ENCODE peak calls at places on chromosomes 5 and 9, in six cellular contexts. E, B, J, Z, O and N are unnamed samples.

GRCh38 chr9:7097040-7097715 is 339.4 kb downstream of the KDM4C start:
- DNase-seq in E (no peak), B (no peak), J (no peak), Z (no peak), O (no peak), N (no peak)

GRCh38 chr5:145787507-145787906 is 47.6 kb downstream of the PRELID2 start:
- DNase-seq in E (no peak), B (no peak), J (no peak), Z (no peak), O (no peak), N (no peak)

GRCh38 chr5:20166496-20166895 is 178.5 kb upstream of the CDH18 start:
- DNase-seq in E (no peak), B (no peak), J (no peak), Z (no peak), O (no peak), N (no peak)

GRCh38 chr5:171418982-171419662 is at the start of gene FGF18:
- DNase-seq in E (peak), B (peak), J (no peak), Z (no peak), O (peak), N (peak)

GRCh38 chr9:74330487-74331214 is 166.5 kb upstream of the RORB start:
- DNase-seq in E (no peak), B (no peak), J (no peak), Z (no peak), O (no peak), N (no peak)

GRCh38 chr9:120344230-120344629 is 235.7 kb downstream of the CDK5RAP2 start:
- DNase-seq in E (no peak), B (no peak), J (no peak), Z (no peak), O (no peak), N (no peak)

GRCh38 chr5:151081426-151082273 is 816 bp upstream of the TNIP1 start:
- DNase-seq in E (no peak), B (no peak), J (no peak), Z (no peak), O (no peak), N (no peak)

GRCh38 chr5:35129921-35130485 is 82.3 kb upstream of the AGXT2 start:
- DNase-seq in E (no peak), B (no peak), J (no peak), Z (no peak), O (no peak), N (peak)

DNA sequence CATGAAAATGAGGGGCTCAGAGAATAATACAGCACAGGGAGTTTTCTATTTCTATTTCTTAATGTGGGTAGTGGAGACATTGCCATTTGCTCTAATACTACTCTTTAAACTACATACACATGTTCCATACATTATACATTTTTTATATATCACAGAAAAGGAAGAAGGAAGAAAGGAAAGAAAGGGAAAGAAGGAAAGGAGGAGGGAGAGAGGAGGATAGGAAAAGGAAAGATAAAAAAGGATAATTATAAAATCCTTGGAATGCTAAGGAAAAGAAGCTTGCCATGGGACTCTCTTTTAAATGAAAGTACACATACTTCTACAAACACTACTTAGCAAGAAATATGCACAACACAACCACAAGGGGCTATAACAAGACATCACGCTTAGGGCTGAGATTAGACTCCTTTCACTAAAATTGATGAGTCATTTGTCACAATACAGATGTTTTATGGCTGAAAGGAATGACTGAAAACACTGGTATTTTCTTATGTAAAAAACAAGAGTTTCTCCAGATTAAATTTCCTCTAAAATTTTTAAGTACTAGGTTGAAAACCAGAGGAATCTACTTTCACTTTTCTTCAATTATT is 219.8 kb downstream of the ARL15 start:
- DNase-seq in E (no peak), B (no peak), J (peak), Z (no peak), O (no peak), N (no peak)
- TF ChIP-seq CTCF in E (no peak), B (no peak), J (peak), Z (no peak), O (no peak), N (no peak)

GRCh38 chr9:71634753-71635152 is 133.6 kb downstream of the CEMIP2 start:
- DNase-seq in E (no peak), B (no peak), J (no peak), Z (no peak), O (no peak), N (no peak)
- TF ChIP-seq CTCF in E (no peak), B (no peak), J (no peak), Z (no peak), O (no peak), N (no peak)

DNA sequence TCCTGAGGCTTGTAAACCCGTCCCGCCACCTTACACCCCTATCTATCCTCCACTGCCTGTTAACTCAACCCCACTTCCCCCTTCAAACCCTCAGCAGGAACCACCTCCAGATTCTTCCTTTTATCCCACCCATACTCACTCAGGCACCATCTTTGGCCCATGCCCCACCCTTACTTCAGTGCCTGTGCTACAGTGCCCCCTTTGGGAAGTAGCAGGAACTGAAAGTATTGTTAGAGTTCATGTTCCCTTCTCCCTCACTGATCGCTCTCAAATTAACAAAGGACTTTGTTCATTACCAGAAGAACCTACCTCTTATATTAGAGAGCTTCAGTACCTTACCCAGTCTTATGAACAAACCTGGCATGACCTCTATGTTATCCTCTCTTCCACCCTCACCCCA is 92.2 kb upstream of the MOCS2 start:
- DNase-seq in E (no peak), B (no peak), J (no peak), Z (no peak), O (no peak), N (no peak)
- TF ChIP-seq CTCF in E (no peak), B (no peak), J (no peak), Z (no peak), O (no peak), N (no peak)

DNA sequence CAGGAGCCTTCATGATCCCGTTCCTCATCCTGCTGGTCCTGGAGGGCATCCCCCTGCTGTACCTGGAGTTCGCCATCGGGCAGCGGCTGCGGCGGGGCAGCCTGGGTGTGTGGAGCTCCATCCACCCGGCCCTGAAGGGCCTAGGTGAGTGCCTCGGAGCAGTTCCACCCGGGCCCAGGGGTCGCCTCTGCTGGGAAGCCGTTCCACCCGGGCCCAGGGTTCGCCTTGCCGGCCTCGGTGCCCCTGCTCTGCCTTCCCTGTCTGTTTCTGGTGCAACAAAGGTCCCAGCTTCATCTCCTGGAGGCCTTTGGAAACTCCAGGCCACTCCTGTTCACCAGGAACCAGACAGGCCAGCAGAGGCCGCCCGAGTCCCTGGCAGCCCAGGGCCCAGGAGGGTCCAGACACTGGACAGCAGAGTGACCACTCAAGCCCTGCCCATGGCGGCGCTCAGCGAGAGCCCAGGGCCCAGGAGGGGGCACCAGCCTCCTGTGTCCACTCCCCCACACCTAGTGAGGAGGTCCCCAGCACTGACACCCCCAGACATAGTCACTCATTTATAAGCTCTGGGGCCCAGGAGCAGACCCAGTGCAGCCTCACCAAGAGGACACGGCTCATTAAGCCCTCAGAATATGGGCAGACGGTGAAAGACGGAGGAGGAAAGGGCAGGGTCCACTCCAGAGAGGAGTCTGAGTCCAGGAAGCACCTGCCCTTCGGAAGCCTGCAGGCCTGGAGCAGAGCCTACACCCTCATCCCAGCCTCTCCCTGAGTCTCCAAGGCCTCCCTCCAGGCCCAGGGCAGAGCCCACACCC is 7.6 kb downstream of the SLC6A19 start:
- DNase-seq in E (no peak), B (no peak), J (no peak), Z (no peak), O (no peak), N (peak)
- TF ChIP-seq CTCF in E (no peak), B (no peak), J (peak), Z (no peak), O (peak), N (peak)

DNA sequence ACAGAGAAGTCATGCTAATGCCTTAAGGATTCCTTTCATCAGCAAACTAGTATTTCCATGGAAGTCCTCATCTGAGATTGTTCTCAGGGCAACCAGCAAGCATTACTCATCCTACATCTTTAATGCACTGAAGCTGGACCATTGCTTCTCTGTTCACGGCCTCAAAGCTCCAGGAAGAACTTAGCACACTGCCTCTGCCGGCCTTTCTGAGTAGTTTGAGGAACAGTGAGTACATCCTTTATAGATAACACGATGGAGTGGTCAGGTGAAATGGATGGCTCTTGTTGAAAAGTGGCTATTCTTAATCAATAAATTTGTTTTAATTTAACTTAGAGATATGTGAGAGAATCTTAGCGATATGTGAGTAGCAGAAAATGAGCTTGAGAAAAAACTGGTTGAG is 35.8 kb downstream of the MEGF10 start:
- DNase-seq in E (no peak), B (no peak), J (no peak), Z (no peak), O (no peak), N (no peak)
- TF ChIP-seq CTCF in E (no peak), B (no peak), J (no peak), Z (no peak), O (no peak), N (no peak)

GRCh38 chr9:113355197-113355596 is 5.9 kb downstream of the BSPRY start:
- DNase-seq in E (no peak), B (no peak), J (no peak), Z (no peak), O (no peak), N (no peak)
- TF ChIP-seq CTCF in E (no peak), B (no peak), J (no peak), Z (no peak), O (no peak), N (no peak)

DNA sequence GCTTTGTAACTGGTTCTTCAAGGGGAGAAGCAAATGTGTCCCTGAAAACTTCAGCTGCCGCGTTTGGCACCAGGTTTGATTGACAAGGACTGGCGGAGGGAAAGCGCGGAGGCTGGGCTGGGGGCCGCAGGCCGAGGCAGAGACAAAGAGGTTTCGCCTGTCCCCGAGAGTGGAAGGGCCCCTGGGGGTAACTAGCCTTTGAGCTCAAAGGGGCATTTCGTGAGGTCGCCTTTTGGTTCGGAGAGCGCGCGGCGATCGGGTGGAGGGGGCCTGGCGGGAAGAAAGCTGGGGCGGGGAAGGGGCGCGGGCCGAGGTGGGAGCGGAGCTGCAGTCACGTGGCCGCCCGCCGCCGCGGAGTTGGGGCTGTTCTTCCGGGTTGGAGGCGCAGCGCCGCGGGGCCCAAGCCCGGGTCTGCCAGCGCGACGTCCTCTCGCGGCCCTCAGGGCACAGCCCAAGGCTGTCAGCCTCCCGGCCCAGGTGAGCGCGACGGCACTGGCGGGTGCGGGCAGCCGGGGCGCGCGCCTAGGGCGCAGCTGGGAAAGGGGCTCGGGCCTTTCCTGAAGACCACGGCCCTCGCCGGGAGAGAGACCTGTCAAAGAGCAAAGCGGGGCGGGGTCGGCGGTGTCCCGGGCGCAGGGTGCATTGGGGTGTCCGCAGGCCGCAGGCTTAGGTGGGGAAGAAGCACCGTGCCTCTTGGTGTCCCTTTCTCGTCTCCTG is at the start of gene NNT:
- DNase-seq in E (peak), B (peak), J (no peak), Z (peak), O (peak), N (peak)
- TF ChIP-seq CTCF in E (no peak), B (no peak), J (no peak), Z (no peak), O (no peak), N (no peak)

GRCh38 chr5:179769276-179769675 is 24.5 kb upstream of the LTC4S start:
- DNase-seq in E (no peak), B (no peak), J (no peak), Z (no peak), O (no peak), N (no peak)

GRCh38 chr5:179769796-179770195 is 24.0 kb upstream of the LTC4S start:
- DNase-seq in E (no peak), B (no peak), J (no peak), Z (no peak), O (no peak), N (no peak)

GRCh38 chr5:179766021-179766725 is 27.6 kb upstream of the LTC4S start:
- DNase-seq in E (no peak), B (no peak), J (no peak), Z (peak), O (no peak), N (no peak)

GRCh38 chr5:179766726-179767455 is 26.9 kb upstream of the LTC4S start:
- DNase-seq in E (no peak), B (no peak), J (no peak), Z (no peak), O (no peak), N (no peak)

GRCh38 chr5:179768326-179769085 is 25.3 kb upstream of the LTC4S start:
- DNase-seq in E (no peak), B (no peak), J (no peak), Z (no peak), O (no peak), N (no peak)
- TF ChIP-seq CTCF in E (no peak), B (no peak), J (no peak), Z (no peak), O (no peak), N (no peak)

DNA sequence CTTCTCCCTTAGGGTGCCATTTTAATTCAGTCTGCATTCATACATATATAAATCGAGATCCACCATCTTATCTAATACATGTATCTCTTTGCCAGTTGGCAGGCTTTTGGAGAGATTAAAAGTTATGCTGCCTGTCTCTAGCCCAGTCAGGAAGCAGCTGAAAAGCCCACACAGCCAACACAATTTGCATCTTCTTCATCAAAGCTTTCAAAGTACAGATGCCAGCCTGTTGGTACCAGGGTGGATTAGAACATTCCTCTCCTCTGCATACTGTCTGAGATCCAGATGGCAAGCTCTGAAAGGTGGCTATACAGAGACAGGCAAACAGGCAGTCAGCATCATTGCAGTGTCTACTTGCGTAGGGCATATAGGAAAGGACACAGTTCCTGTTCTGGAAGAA is 194.2 kb downstream of the DEPDC1B start:
- DNase-seq in E (no peak), B (no peak), J (no peak), Z (no peak), O (peak), N (no peak)
- TF ChIP-seq CTCF in E (no peak), B (no peak), J (no peak), Z (no peak), O (no peak), N (no peak)